ENCODE peak calls at places on chromosome 4, in six cellular contexts. Y is NCI-H2081; Z is nephron progenitor cell; E is myocyte; M is adrenal gland; C is CD4-positive, alpha-beta memory T cell. D is an unnamed sample.

GRCh38 chr4:153962311-153963039 is 173.6 kb upstream of the SFRP2 start:
- DNase-seq in Y (no peak), Z (no peak), E (peak; percentile 6), M (no peak), C (no peak), D (no peak)

GRCh38 chr4:177313263-177313662 is 3.6 kb downstream of the NEIL3 start:
- DNase-seq in Y (no peak), Z (no peak), E (no peak), M (no peak), C (no peak), D (no peak)

GRCh38 chr4:39305902-39306677 is 60.1 kb downstream of the RFC1 start:
- DNase-seq in Y (no peak), Z (no peak), E (peak; percentile 68), M (no peak), C (no peak), D (no peak)

GRCh38 chr4:151641167-151641566 is 119.6 kb downstream of the GATB start:
- DNase-seq in Y (no peak), Z (no peak), E (peak; percentile 76), M (no peak), C (no peak), D (peak; percentile 40)

GRCh38 chr4:102751964-102752363 is 8.8 kb downstream of the MANBA start:
- DNase-seq in Y (no peak), Z (no peak), E (no peak), M (no peak), C (no peak), D (no peak)

GRCh38 chr4:99816611-99817309 is at the start of gene DAPP1:
- DNase-seq in Y (no peak), Z (no peak), E (no peak), M (peak; percentile 19), C (peak; percentile 86), D (no peak)

GRCh38 chr4:10101559-10102192 is 14.9 kb downstream of the WDR1 start:
- DNase-seq in Y (no peak), Z (no peak), E (no peak), M (no peak), C (no peak), D (no peak)

GRCh38 chr4:87911252-87911774 is 64.2 kb upstream of the SPP1 start:
- DNase-seq in Y (no peak), Z (no peak), E (peak; percentile 31), M (no peak), C (no peak), D (no peak)

GRCh38 chr4:137660211-137660610 is 127.9 kb upstream of the PCDH18 start:
- DNase-seq in Y (no peak), Z (no peak), E (no peak), M (no peak), C (no peak), D (no peak)

GRCh38 chr4:17276821-17277220 is 235.1 kb downstream of the QDPR start:
- DNase-seq in Y (no peak), Z (no peak), E (no peak), M (peak; percentile 18), C (no peak), D (no peak)

GRCh38 chr4:80189956-80190671 is 7.2 kb upstream of the PRDM8 start:
- DNase-seq in Y (no peak), Z (no peak), E (no peak), M (no peak), C (no peak), D (no peak)

GRCh38 chr4:52968241-52968640 is 106.1 kb downstream of the RASL11B start:
- DNase-seq in Y (no peak), Z (no peak), E (no peak), M (no peak), C (no peak), D (no peak)

GRCh38 chr4:55303818-55304217 is 42.2 kb upstream of the SRD5A3 start:
- DNase-seq in Y (no peak), Z (no peak), E (peak; percentile 20), M (no peak), C (no peak), D (no peak)

GRCh38 chr4:122305853-122306252 is 73.0 kb upstream of the ADAD1 start:
- DNase-seq in Y (no peak), Z (no peak), E (no peak), M (no peak), C (no peak), D (no peak)

GRCh38 chr4:170682511-170682910 is 592.8 kb upstream of the AADAT start:
- DNase-seq in Y (no peak), Z (no peak), E (no peak), M (no peak), C (no peak), D (no peak)

GRCh38 chr4:68466185-68466584 is 18.9 kb downstream of the TMPRSS11E start:
- DNase-seq in Y (no peak), Z (no peak), E (peak; percentile 64), M (no peak), C (no peak), D (no peak)

GRCh38 chr4:153004106-153004881 is 68.2 kb downstream of the FHDC1 start:
- DNase-seq in Y (no peak), Z (no peak), E (no peak), M (no peak), C (no peak), D (no peak)

GRCh38 chr4:169963998-169964397 is 62.2 kb downstream of the MFAP3L start:
- DNase-seq in Y (no peak), Z (no peak), E (peak; percentile 67), M (no peak), C (no peak), D (no peak)

GRCh38 chr4:52997132-52997416 is 135.0 kb downstream of the RASL11B start:
- DNase-seq in Y (no peak), Z (no peak), E (no peak), M (no peak), C (no peak), D (no peak)